ENCODE peak calls at places on chromosomes 5 and 9, in nine cellular contexts. O is IMR-90, D is uterus, A is K562, Y is adrenal gland, M is endothelial cell of umbilical vein, W is A549, U is upper lobe of left lung, L is right lobe of liver. X is an unnamed sample.

GRCh38 chr5:134510970-134511795 is 14.3 kb upstream of the JADE2 start:
- DNase-seq in M (peak; percentile 58), L (no peak), U (no peak), Y (no peak), W (no peak), O (peak; percentile 69), D (no peak), A (no peak), X (no peak)

GRCh38 chr5:146620663-146621051 is 104.7 kb upstream of the GPR151 start:
- DNase-seq in M (no peak), D (no peak), Y (peak; percentile 26), O (no peak), U (no peak), W (no peak), A (no peak), L (no peak), X (no peak)

GRCh38 chr9:137490532-137491186 is 31.5 kb upstream of the NSMF start:
- DNase-seq in A (no peak), W (no peak), L (no peak), U (no peak), O (no peak), D (no peak), M (no peak), Y (no peak), X (no peak)

GRCh38 chr5:40720071-40720470 is 35.7 kb downstream of the TTC33 start:
- DNase-seq in O (no peak), Y (no peak), M (no peak), D (no peak), U (no peak), W (no peak), A (no peak), L (no peak), X (no peak)

GRCh38 chr5:12399868-12400267 is 495.6 kb upstream of the CTNND2 start:
- DNase-seq in M (no peak), A (no peak), L (no peak), D (no peak), U (no peak), Y (no peak), O (no peak), W (no peak), X (no peak)

GRCh38 chr5:77076961-77077820 is 9.9 kb downstream of the ZBED3 start:
- DNase-seq in O (peak; percentile 58), U (peak; percentile 95), A (peak; percentile 83), M (peak; percentile 61), L (peak; percentile 73), W (peak; percentile 75), Y (peak; percentile 83), D (peak; percentile 72), X (peak; percentile 38)

GRCh38 chr9:69085523-69086283 is 50.2 kb downstream of the FXN start:
- DNase-seq in L (no peak), A (no peak), U (no peak), W (no peak), M (peak; percentile 40), Y (no peak), D (no peak), O (peak; percentile 53), X (no peak)

GRCh38 chr9:27176971-27177370 is 67.9 kb downstream of the TEK start:
- DNase-seq in U (no peak), M (peak; percentile 65), D (no peak), Y (no peak), A (no peak), O (peak; percentile 35), L (no peak), W (no peak), X (no peak)

GRCh38 chr5:154237946-154238345 is 47.4 kb downstream of the GALNT10 start:
- DNase-seq in D (no peak), O (no peak), U (no peak), M (peak; percentile 21), Y (no peak), L (no peak), W (no peak), A (no peak), X (no peak)

GRCh38 chr9:70392189-70392588 is 22.3 kb downstream of the KLF9 start:
- DNase-seq in L (no peak), D (no peak), M (peak; percentile 12), W (no peak), O (no peak), U (no peak), Y (no peak), A (no peak), X (no peak)

GRCh38 chr5:98796197-98796972 is 22.9 kb downstream of the RGMB start:
- DNase-seq in W (peak; percentile 76), U (no peak), M (peak; percentile 74), Y (peak; percentile 52), O (peak; percentile 77), L (no peak), D (peak; percentile 29), A (peak; percentile 68), X (no peak)

GRCh38 chr9:114691046-114691955 is 9.3 kb upstream of the TEX48 start:
- DNase-seq in M (peak; percentile 23), O (peak; percentile 91), L (no peak), Y (no peak), U (no peak), W (peak; percentile 78), D (no peak), A (no peak), X (no peak)

GRCh38 chr9:74770508-74771261 is 117.0 kb downstream of the TRPM6 start:
- DNase-seq in D (no peak), M (no peak), L (no peak), Y (no peak), O (no peak), A (peak; percentile 63), W (peak; percentile 81), U (peak; percentile 70), X (no peak)

GRCh38 chr9:129310666-129311350 is 132.7 kb upstream of the IER5L start:
- DNase-seq in W (no peak), L (peak; percentile 23), A (no peak), U (no peak), O (peak; percentile 44), Y (no peak), D (no peak), M (no peak), X (no peak)
- H3K4me1 ChIP-seq in W (peaks cover 23% of the 10 kb centered on the region), L (no peaks in the 10 kb centered on the region), A (no peaks in the 10 kb centered on the region), U (peaks cover 6% of the 10 kb centered on the region), O (peaks cover 8% of the 10 kb centered on the region), Y (peaks cover 10% of the 10 kb centered on the region), D (peaks cover 12% of the 10 kb centered on the region), M (no peaks in the 10 kb centered on the region), X (peaks cover 5% of the 10 kb centered on the region)

DNA sequence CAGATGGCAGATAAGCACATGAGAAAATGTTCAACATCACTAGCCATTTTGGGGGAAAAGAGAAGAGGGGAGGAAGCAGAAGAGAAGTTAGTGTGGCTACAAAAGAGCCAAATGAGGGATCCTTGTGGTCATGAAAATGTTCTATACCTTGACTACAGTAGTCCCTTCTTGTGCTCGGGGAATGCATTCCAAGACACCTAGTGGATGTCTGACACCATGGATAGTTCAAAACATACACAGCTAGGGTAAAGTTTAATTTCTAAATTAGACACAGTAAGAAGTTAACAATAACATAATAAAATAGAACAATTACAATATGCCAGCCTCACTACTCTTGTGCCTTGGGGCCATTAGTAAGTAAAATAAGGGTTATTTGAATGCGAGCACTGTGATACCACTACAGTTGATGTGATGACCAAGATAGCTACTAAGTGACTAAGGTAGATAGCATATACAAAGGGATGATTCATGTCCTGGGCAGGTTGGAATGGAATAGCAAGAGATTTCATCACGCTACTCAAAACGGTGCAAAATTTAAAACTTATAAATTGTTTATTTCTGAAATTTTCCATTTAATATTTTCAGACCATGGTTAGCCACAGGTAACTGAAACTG is 344.1 kb downstream of the NR2F1-AS1 start:
- DNase-seq in U (no peak), A (no peak), W (no peak), M (no peak), O (peak; percentile 94), D (no peak), Y (no peak), L (no peak), X (no peak)
- TF ChIP-seq CTCF in U (no peak), A (no peak), W (no peak), M (no peak), O (no peak), D (no peak), Y (no peak), L (no peak), X (no peak)

GRCh38 chr9:103372828-103373227 is 377.7 kb downstream of the CYLC2 start:
- DNase-seq in W (no peak), M (no peak), L (no peak), O (no peak), D (no peak), A (no peak), Y (no peak), U (peak; percentile 17), X (no peak)
- TF ChIP-seq POLR2A in W (no peak), M (no peak), L (no peak), O (no peak), D (no peak), A (no peak), Y (no peak), U (no peak), X (no peak)

GRCh38 chr5:107544967-107545366 is 125.8 kb downstream of the EFNA5 start:
- DNase-seq in D (no peak), M (no peak), U (no peak), A (no peak), O (no peak), Y (no peak), W (no peak), L (no peak), X (no peak)

GRCh38 chr5:107548477-107548876 is 122.3 kb downstream of the EFNA5 start:
- DNase-seq in Y (no peak), W (no peak), U (no peak), D (no peak), L (no peak), A (no peak), O (no peak), M (no peak), X (no peak)

GRCh38 chr5:107544476-107544875 is 126.3 kb downstream of the EFNA5 start:
- DNase-seq in A (no peak), D (no peak), M (no peak), W (no peak), O (no peak), L (no peak), U (no peak), Y (no peak), X (no peak)

GRCh38 chr5:107546084-107546483 is 124.7 kb downstream of the EFNA5 start:
- DNase-seq in L (no peak), M (no peak), A (no peak), W (no peak), D (no peak), Y (no peak), O (no peak), U (no peak), X (no peak)

GRCh38 chr5:107546685-107547084 is 124.1 kb downstream of the EFNA5 start:
- DNase-seq in L (no peak), W (no peak), A (no peak), Y (no peak), M (no peak), D (no peak), U (no peak), O (no peak), X (no peak)
- H3K4me1 ChIP-seq in L (no peaks in the 10 kb centered on the region), W (peaks cover 58% of the 10 kb centered on the region), A (no peaks in the 10 kb centered on the region), Y (peaks cover 14% of the 10 kb centered on the region), M (peaks cover 22% of the 10 kb centered on the region), D (no peaks in the 10 kb centered on the region), U (no peaks in the 10 kb centered on the region), O (peaks cover 4% of the 10 kb centered on the region), X (peaks cover 22% of the 10 kb centered on the region)